ENCODE peak calls at places on chromosomes 7 and 10, in four cellular contexts. Z, V, T and S are unnamed samples. For H3K9me3, the result is how much of the 10 kb centered on the place peaks cover.

GRCh38 chr10:69738858-69739435 is 62.8 kb upstream of the COL13A1 start:
- DNase-seq in Z (no peak), V (no peak), T (no peak), S (no peak)

GRCh38 chr10:115432188-115432819 is 339.1 kb downstream of the ATRNL1 start:
- DNase-seq in Z (no peak), V (peak), T (peak), S (no peak)

GRCh38 chr10:1107679-1108078 is 51.5 kb downstream of the WDR37 start:
- DNase-seq in Z (no peak), V (no peak), T (no peak), S (no peak)

GRCh38 chr7:108135446-108136190 is 5.5 kb upstream of the LAMB4 start:
- DNase-seq in Z (no peak), V (no peak), T (no peak), S (no peak)

GRCh38 chr10:77680065-77680464 is 42.5 kb upstream of the KCNMA1 start:
- DNase-seq in Z (no peak), V (no peak), T (no peak), S (no peak)

GRCh38 chr10:14602807-14603538 is 171.7 kb downstream of the FAM107B start:
- DNase-seq in Z (no peak), V (peak), T (no peak), S (no peak)

GRCh38 chr10:23314835-23315239 is 29.8 kb downstream of the C10orf67 start:
- DNase-seq in Z (no peak), V (peak), T (peak), S (peak)

GRCh38 chr7:43764807-43765491 is 6.5 kb downstream of the BLVRA start:
- DNase-seq in Z (no peak), V (peak), T (peak), S (no peak)

GRCh38 chr10:42149027-42149700 is 489.2 kb downstream of the ZNF33B start:
- DNase-seq in Z (no peak), V (no peak), T (peak), S (no peak)

GRCh38 chr7:134823400-134823799 is 44.0 kb downstream of the CALD1 start:
- DNase-seq in Z (no peak), V (peak), T (peak), S (no peak)

GRCh38 chr7:2193575-2194305 is 39.0 kb downstream of the MAD1L1 start:
- DNase-seq in Z (no peak), V (no peak), T (no peak), S (no peak)

GRCh38 chr7:28183627-28184026 is 3.0 kb upstream of the JAZF1 start:
- DNase-seq in Z (no peak), V (peak), T (no peak), S (no peak)

DNA sequence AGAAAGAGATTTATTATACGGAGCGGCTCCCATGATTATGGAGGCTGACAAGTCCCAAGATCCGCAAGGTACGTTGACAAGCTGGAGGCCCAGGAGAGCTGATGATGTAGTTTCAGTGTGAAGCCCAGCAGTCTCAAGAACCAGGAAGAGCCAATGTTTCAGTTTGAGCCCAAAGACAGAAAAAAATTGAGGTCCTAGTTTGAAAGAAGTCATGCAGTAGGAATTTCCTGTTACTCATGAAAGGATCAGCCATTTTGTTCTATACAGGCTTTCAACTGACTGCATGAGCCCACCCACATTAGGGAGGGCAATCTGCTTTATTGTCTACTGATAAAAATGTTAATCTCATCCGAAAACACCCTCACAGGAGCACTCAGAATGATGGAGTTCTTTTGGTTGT is 51.5 kb downstream of the CCDC71L start:
- DNase-seq in Z (no peak), V (peak), T (peak), S (no peak)
- H3K27ac ChIP-seq in Z (no peak), V (peak), T (no peak), S (no peak)

DNA sequence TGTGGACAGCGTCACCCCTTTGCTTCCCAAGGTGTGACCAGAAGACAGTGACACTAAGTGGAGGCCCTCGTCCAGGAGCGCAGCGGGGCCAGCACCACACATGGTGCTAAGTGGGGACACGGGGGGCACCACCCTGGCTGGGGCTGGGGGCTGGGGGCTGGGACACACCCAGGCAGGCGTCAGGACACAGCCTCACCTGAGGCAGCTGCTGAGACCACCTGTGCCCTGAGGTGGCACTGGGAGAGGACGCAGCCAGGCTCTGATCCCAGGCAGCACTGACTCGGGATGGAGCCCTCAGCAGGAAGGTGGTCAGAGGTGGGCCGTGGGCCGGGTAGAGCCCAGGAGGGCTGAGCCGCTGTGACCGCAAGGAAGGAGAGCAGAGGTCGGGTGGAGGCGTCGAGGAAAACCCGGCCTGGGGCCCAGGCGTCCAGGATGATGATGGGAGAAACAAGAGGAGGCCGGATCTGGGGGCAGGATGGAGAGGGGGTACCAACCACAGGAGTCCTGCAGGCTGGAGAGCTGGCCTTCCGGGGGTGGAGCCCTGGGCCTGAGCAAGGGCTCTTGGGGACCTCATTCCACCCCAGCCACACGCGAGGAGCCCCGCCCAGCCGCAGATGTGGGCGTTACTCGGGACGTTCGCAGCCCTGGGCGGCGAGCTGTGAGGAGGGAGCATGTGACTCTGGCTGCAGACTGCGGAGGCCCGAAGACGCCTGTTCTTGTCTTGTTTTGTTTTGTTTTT is 22.5 kb downstream of the LRRC27 start:
- DNase-seq in Z (no peak), V (no peak), T (no peak), S (no peak)
- H3K9me3 ChIP-seq in Z (under half), V (under half), T (under half), S (under half)

GRCh38 chr7:16422917-16423316 is 1.6 kb upstream of the CRPPA start:
- DNase-seq in Z (no peak), V (no peak), T (no peak), S (no peak)
- H3K27ac ChIP-seq in Z (no peak), V (no peak), T (no peak), S (no peak)

DNA sequence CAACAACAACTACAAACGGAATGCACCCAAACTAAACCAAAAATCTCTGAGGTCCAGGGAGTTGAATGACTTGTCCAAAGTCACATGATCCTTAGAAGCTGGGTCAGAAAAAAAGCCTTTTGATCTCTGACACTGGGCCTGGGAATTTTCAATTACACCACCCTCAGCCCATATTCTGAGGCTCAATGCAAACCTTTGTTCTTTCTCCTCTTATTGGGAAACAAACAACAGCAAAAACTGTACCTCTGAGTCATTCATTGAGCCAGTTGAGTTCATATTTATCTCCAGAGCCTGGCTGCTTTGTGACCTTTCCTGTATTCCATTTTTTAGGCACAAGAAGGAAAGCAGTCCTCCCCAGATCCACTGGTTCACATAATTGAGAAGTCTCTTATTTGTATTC is 51.2 kb upstream of the SORCS1 start:
- DNase-seq in Z (no peak), V (no peak), T (no peak), S (no peak)
- H3K9me3 ChIP-seq in Z (under half), V (under half), T (under half), S (under half)

GRCh38 chr10:13201132-13201531 is 33.0 kb downstream of the UCMA start:
- DNase-seq in Z (no peak), V (no peak), T (no peak), S (no peak)
- H3K27ac ChIP-seq in Z (no peak), V (no peak), T (no peak), S (no peak)

GRCh38 chr10:82396886-82397285 is 521.9 kb downstream of the NRG3 start:
- DNase-seq in Z (no peak), V (no peak), T (no peak), S (no peak)

GRCh38 chr10:82392533-82392932 is 517.5 kb downstream of the NRG3 start:
- DNase-seq in Z (no peak), V (no peak), T (no peak), S (no peak)

GRCh38 chr10:82394122-82394521 is 519.1 kb downstream of the NRG3 start:
- DNase-seq in Z (no peak), V (no peak), T (peak), S (no peak)

GRCh38 chr10:82397859-82398258 is 522.9 kb downstream of the NRG3 start:
- DNase-seq in Z (no peak), V (no peak), T (no peak), S (no peak)

DNA sequence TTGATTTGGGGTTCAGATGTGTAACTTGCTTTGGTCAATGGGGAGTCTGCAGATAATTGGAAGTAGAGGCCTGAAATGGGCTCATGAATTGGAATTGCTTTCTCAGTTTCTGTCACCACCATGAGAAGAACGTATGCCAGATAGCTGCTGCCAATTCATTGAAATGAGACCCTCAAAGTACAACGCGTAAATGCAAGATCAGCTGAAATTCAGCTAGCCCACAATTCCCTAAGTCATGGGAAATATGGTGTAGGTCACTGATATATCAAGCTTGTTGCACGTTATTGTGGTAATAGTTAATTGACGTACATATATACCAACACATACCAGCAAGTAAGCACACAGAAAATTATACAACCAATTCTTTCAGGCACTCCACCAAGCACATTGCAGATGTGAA is 520.0 kb downstream of the NRG3 start:
- DNase-seq in Z (no peak), V (no peak), T (no peak), S (no peak)
- H3K9me3 ChIP-seq in Z (under half), V (under half), T (under half), S (under half)

DNA sequence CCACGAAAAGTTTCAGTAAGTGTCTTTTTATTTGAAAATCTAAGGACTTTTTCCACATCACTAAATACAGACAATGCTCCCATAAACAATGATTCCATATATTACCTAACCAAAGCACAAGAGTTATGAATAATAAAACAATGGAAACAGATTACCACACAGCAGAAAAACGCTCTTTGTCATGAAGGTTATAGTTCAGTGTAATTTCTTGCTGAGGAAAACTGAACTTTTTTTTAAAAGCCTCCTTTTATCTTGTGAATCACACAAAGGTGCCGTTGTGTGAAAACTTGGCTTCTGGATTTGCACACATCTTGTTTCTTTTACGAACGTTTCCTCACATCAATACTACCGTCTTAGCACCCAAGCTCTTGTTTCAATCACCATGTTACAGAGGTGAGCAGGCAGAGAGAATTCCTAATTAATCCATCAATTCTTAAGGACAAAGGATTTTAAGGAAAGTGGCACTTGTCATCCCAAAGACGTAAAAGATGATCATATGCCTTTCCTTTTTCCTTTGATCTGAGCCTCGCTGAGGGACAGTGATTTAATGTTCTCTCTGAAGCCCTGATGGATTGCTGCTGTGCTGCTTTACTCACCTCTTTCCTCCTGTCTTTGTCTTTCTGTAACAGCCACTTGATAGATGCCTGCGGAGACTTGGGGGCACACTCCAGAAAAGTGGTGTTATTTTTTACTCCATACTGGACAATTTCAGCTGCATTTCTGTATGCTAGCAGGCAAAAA is 110.0 kb downstream of the CD36 start:
- DNase-seq in Z (no peak), V (no peak), T (peak), S (no peak)
- H3K27ac ChIP-seq in Z (no peak), V (no peak), T (peak), S (no peak)

DNA sequence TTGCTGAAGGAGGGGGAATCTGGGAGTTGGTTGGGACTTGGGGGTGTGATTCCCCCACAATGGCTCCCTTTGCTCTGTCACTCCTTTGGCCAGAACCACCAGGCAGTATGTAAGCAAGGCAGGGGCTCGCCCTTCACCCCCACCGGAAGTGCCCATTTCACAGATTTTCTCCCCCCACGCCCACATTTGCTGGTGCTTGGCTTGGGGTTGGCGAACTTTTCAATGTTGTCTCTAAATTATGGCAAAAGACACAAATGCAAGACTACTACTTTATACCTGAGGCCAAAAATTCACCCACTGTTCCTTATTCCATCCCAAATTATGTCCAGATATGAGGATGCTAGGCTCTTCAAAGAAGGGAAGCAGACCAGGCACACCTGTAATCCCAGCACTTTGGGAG is 24.5 kb downstream of the RBAK start:
- DNase-seq in Z (no peak), V (no peak), T (no peak), S (no peak)
- H3K9me3 ChIP-seq in Z (half or more), V (under half), T (under half), S (under half)

GRCh38 chr10:11667756-11668155 is 56.3 kb upstream of the USP6NL start:
- DNase-seq in Z (no peak), V (no peak), T (no peak), S (no peak)

GRCh38 chr10:11668847-11669610 is 57.6 kb upstream of the USP6NL start:
- DNase-seq in Z (no peak), V (no peak), T (no peak), S (no peak)

GRCh38 chr10:11673346-11674330 is 62.2 kb upstream of the USP6NL start:
- DNase-seq in Z (no peak), V (no peak), T (peak), S (no peak)

GRCh38 chr10:11672836-11673235 is 61.4 kb upstream of the USP6NL start:
- DNase-seq in Z (no peak), V (no peak), T (no peak), S (no peak)

GRCh38 chr10:11670311-11670825 is 58.9 kb upstream of the USP6NL start:
- DNase-seq in Z (no peak), V (no peak), T (no peak), S (no peak)
- H3K27ac ChIP-seq in Z (no peak), V (no peak), T (peak), S (no peak)

DNA sequence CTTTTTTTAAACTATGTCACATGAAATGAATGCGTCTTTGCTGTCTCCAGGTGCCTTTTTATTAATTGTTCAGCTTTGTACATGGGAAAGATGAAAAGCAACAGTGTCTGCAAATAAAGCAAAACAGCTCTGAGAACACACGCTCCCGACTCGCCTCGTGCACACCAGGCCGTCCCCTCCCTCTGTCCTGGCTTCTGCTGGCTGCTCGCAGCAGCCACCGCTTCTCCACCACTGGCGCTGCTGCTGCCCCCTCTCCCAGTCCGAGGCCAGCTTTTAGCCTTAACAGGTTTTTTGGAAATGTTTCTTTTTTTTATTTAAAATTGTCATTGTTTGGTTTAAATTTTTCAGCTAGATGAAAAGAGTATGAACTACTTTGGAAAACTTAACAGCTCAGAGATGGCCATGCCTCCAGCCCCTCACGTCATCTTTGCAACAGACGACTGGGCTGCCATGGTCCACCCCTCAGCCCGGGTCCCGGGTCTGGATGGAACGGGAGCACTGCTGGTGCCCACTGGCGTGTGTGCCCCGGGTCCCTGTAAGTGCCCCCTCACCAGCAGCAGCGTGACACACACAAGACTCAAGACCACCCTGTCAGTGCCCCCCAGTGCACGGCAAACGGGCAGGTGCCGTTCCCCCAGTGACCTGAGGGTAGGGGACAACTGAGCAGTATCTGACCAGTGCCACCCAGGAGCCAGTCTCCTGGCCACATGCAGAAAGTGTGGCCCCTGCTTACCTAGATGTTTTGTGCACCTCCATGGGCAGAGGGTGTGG is 415.6 kb upstream of the FOXK1 start:
- DNase-seq in Z (no peak), V (no peak), T (no peak), S (no peak)
- H3K9me3 ChIP-seq in Z (under half), V (under half), T (under half), S (under half)